ENCODE peak calls at places on chromosomes 5 and 9, in nine cellular contexts. Y is lower leg skin, F is pancreas, C is HCT116, R is skeletal muscle cell, K is left ventricle myocardium inferior, X is GM12865, O is tibial nerve, Z is cardiac fibroblast. Q is an unnamed sample.

GRCh38 chr5:16453609-16454008 is 12.0 kb downstream of the ZNF622 start:
- DNase-seq in Y (no peak), F (no peak), C (no peak), R (no peak), K (no peak), X (no peak), O (no peak), Z (no peak), Q (no peak)

GRCh38 chr5:98763001-98763630 is 10.3 kb upstream of the RGMB start:
- DNase-seq in Y (no peak), F (no peak), C (no peak), R (peak; percentile 85), K (no peak), X (no peak), O (no peak), Z (peak; percentile 93), Q (peak; percentile 54)

GRCh38 chr5:55497712-55498111 is 37.1 kb downstream of the PLPP1 start:
- DNase-seq in Y (no peak), F (no peak), C (no peak), R (no peak), K (no peak), X (no peak), O (no peak), Z (no peak), Q (no peak)

GRCh38 chr5:109045710-109046109 is 298.0 kb downstream of the FER start:
- DNase-seq in Y (no peak), F (no peak), C (no peak), R (no peak), K (no peak), X (no peak), O (no peak), Z (peak; percentile 36), Q (no peak)

GRCh38 chr9:101601904-101602765 is 7.4 kb upstream of the PPP3R2 start:
- DNase-seq in Y (no peak), F (peak; percentile 8), C (peak; percentile 31), R (no peak), K (no peak), X (peak; percentile 39), O (peak; percentile 24), Z (peak; percentile 69), Q (peak; percentile 67)

GRCh38 chr5:54024466-54024865 is 285.9 kb downstream of the ARL15 start:
- DNase-seq in Y (no peak), F (no peak), C (no peak), R (no peak), K (no peak), X (no peak), O (no peak), Z (peak; percentile 80), Q (peak; percentile 42)

GRCh38 chr5:33772276-33772990 is 119.4 kb downstream of the ADAMTS12 start:
- DNase-seq in Y (no peak), F (no peak), C (no peak), R (peak; percentile 40), K (no peak), X (no peak), O (no peak), Z (peak; percentile 84), Q (peak; percentile 84)

GRCh38 chr5:108786806-108787483 is 39.2 kb downstream of the FER start:
- DNase-seq in Y (no peak), F (no peak), C (no peak), R (no peak), K (no peak), X (no peak), O (no peak), Z (no peak), Q (no peak)

GRCh38 chr5:61610262-61611024 is 278.4 kb downstream of the ZSWIM6 start:
- DNase-seq in Y (no peak), F (no peak), C (no peak), R (no peak), K (no peak), X (no peak), O (no peak), Z (no peak), Q (no peak)

DNA sequence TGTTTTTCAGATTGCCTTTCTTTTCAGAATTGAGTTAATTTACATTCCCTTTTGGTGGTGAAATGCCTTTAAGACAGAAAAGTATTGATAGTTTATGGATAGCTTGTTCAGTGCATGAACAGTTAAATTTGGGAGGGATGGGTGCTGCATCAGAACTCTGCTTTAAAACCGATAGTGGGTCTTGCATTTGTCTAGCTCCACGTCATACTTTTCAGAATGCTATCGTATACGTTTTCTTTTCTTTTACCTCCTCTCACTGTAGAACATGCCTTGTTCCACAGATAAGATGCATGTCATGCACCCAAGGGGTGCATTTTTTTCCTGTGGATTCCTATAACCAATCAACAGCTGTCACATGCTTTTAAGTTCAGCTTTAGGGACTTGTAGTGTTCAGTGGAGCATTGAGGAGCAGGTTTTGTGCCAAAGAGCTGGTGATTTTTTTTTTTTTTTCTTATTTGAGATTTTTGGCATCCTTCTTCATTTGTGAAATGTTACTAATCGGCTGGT is 2.3 kb downstream of the SLC44A1 start:
- DNase-seq in Y (no peak), F (no peak), C (no peak), R (no peak), K (no peak), X (no peak), O (no peak), Z (peak; percentile 25), Q (no peak)
- H3K4me3 ChIP-seq in Y (no peak overlapping the region), F (no peak overlapping the region), C (no peak overlapping the region), R (peak overlapping the region; percentile 85), K (peak overlapping the region; percentile 83), X (no peak overlapping the region), O (no peak overlapping the region), Z (peak overlapping the region; percentile 5), Q (peak overlapping the region; percentile 82)

GRCh38 chr9:127421057-127421456 is 3.1 kb upstream of the ZNF79 start:
- DNase-seq in Y (no peak), F (peak; percentile 44), C (no peak), R (no peak), K (no peak), X (no peak), O (no peak), Z (no peak), Q (no peak)

GRCh38 chr9:127423934-127424668 is at the start of gene ZNF79:
- DNase-seq in Y (peak; percentile 99), F (peak; percentile 92), C (peak; percentile 88), R (peak; percentile 75), K (peak; percentile 95), X (peak; percentile 95), O (peak; percentile 91), Z (peak; percentile 93), Q (peak; percentile 91)

GRCh38 chr9:127423591-127423933 is 620 bp upstream of the ZNF79 start:
- DNase-seq in Y (no peak), F (no peak), C (no peak), R (no peak), K (no peak), X (no peak), O (no peak), Z (no peak), Q (no peak)

GRCh38 chr9:127422133-127422782 is 1.9 kb upstream of the ZNF79 start:
- DNase-seq in Y (no peak), F (no peak), C (no peak), R (no peak), K (no peak), X (no peak), O (no peak), Z (no peak), Q (no peak)

DNA sequence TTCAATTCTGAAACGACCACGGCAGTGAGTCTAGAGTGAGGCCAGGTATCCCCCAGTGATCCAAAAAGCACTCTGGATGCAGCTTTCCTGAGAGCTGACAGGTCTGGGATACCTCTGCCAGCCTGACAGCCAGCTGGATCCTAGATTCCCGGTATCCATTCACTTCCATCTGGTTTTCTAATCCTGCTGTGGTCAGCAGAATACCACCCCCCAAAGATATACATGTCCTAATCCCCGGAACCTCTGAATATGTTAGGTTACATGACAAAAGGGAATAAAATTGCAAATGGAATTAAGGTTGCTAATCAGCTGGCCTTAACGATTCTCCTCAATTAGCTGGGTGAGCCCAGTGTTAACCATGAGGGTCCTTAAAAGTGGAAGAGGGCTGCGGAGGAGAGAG is 1.4 kb upstream of the ZNF79 start:
- DNase-seq in Y (no peak), F (no peak), C (no peak), R (no peak), K (no peak), X (no peak), O (no peak), Z (no peak), Q (no peak)
- H3K4me3 ChIP-seq in Y (no peak overlapping the region), F (no peak overlapping the region), C (peak overlapping the region; percentile 99), R (peak overlapping the region; percentile 95), K (peak overlapping the region; percentile 91), X (peak overlapping the region; percentile 95), O (no peak overlapping the region), Z (peak overlapping the region; percentile 90), Q (peak overlapping the region; percentile 92)

GRCh38 chr5:132012385-132013005 is 1.0 kb upstream of the ACSL6 start:
- DNase-seq in Y (peak; percentile 84), F (peak; percentile 2), C (no peak), R (peak; percentile 26), K (peak; percentile 43), X (no peak), O (no peak), Z (peak; percentile 66), Q (peak; percentile 72)
- H3K4me3 ChIP-seq in Y (no peak overlapping the region), F (no peak overlapping the region), C (peak overlapping the region; percentile 53), R (no peak overlapping the region), K (peak overlapping the region; percentile 72), X (no peak overlapping the region), O (no peak overlapping the region), Z (no peak overlapping the region), Q (no peak overlapping the region)

GRCh38 chr5:93580387-93581100 is 475 bp downstream of the NR2F1-AS1 start:
- DNase-seq in Y (peak; percentile 87), F (no peak), C (no peak), R (no peak), K (no peak), X (no peak), O (no peak), Z (peak; percentile 63), Q (peak; percentile 62)

GRCh38 chr5:93583799-93584530 is 943 bp downstream of the NR2F1 start:
- DNase-seq in Y (no peak), F (peak; percentile 32), C (no peak), R (no peak), K (no peak), X (peak; percentile 61), O (no peak), Z (peak; percentile 55), Q (peak; percentile 56)

GRCh38 chr5:93583525-93583798 is 440 bp downstream of the NR2F1 start:
- DNase-seq in Y (no peak), F (no peak), C (no peak), R (no peak), K (no peak), X (no peak), O (no peak), Z (no peak), Q (peak; percentile 51)

GRCh38 chr5:93582677-93583524 is at the start of gene NR2F1:
- DNase-seq in Y (no peak), F (peak; percentile 67), C (peak; percentile 98), R (peak; percentile 82), K (no peak), X (peak; percentile 57), O (peak; percentile 91), Z (peak; percentile 99), Q (peak; percentile 97)

DNA sequence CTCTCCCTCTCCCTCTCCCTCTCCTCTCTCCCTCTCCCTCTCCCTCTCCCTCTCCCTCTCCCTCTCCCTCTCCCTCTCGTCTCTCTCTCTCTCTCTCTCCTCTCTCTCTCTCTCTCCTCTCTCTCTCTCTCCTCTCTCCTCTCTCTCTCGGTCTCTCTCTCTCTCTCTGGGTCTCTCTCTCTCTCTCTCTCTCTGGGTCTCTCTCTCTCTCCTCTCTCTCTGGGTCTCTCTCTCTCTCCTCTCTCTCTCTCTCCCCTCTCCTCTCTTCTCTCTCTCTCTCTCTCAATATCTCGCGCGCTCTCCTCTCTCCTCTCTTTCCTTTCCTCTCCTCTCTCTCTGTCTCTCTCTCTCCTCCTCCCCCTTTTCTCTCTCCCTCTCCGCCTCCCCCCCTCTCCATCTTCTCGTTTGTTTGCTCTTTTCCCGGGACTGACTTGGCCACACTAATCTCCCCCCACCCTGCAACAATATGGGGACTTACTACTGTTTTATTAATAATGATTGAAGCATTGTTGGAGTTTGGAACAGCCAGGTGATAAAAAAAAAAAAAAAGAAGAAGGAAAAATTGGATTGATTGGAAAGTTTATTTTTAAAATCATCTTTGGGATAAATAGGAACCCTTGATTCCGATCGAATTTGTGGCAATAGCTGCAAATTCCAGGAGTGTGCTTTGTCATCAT is 857 bp upstream of the NR2F1-AS1 start:
- DNase-seq in Y (no peak), F (no peak), C (peak; percentile 76), R (peak; percentile 41), K (no peak), X (no peak), O (no peak), Z (peak; percentile 88), Q (peak; percentile 83)
- H3K4me3 ChIP-seq in Y (no peak overlapping the region), F (no peak overlapping the region), C (peak overlapping the region; percentile 85), R (peak overlapping the region; percentile 71), K (peak overlapping the region; percentile 75), X (no peak overlapping the region), O (peak overlapping the region; percentile 60), Z (peak overlapping the region; percentile 83), Q (peak overlapping the region; percentile 89)

Q was measured in fibroblast of the aortic adventitia.